ENCODE peak calls at places on chromosomes 7 and 10, in four cellular contexts. O is OCI-LY7, N is heart right ventricle, P is H9. Q is an unnamed sample.

GRCh38 chr10:26621889-26622681 is 75.4 kb upstream of the PDSS1 start:
- DNase-seq in O (no peak), P (peak; percentile 59), N (no peak), Q (peak; percentile 63)

GRCh38 chr10:19839090-19839489 is 22.9 kb downstream of the PLXDC2 start:
- DNase-seq in P (no peak), O (no peak), N (no peak), Q (peak; percentile 71)

GRCh38 chr7:15309891-15310290 is 251.9 kb downstream of the AGMO start:
- DNase-seq in O (no peak), N (no peak), P (no peak), Q (no peak)

GRCh38 chr10:44992070-44992731 is 8.5 kb upstream of the ZNF22 start:
- DNase-seq in P (peak; percentile 17), N (no peak), O (no peak), Q (no peak)

GRCh38 chr10:4511559-4511958 is 314.4 kb upstream of the AKR1E2 start:
- DNase-seq in O (no peak), P (no peak), N (no peak), Q (no peak)

GRCh38 chr7:93374345-93374940 is 142.3 kb downstream of the VPS50 start:
- DNase-seq in O (peak; percentile 59), P (no peak), N (no peak), Q (no peak)

GRCh38 chr7:158267737-158268435 is 319.7 kb downstream of the PTPRN2 start:
- DNase-seq in N (no peak), O (no peak), P (no peak), Q (no peak)

GRCh38 chr7:140475747-140476333 is 3.5 kb downstream of the MKRN1 start:
- DNase-seq in N (peak; percentile 36), P (no peak), O (peak; percentile 68), Q (no peak)

GRCh38 chr10:124498071-124498470 is 36.4 kb downstream of the LHPP start:
- DNase-seq in N (no peak), P (no peak), O (no peak), Q (no peak)

GRCh38 chr10:128865398-128865797 is 601.6 kb upstream of the MGMT start:
- DNase-seq in N (no peak), O (no peak), P (no peak), Q (no peak)

GRCh38 chr10:114709966-114710365 is 51.9 kb upstream of the ABLIM1 start:
- DNase-seq in O (no peak), P (no peak), N (no peak), Q (no peak)

GRCh38 chr7:113918946-113919345 is at the start of gene PPP1R3A:
- DNase-seq in N (peak; percentile 29), O (no peak), P (no peak), Q (no peak)

GRCh38 chr10:42975005-42975493 is 101.8 kb upstream of the RET start:
- DNase-seq in P (peak; percentile 23), N (no peak), O (no peak), Q (peak; percentile 4)

GRCh38 chr10:117609095-117609821 is 66.7 kb downstream of the EMX2 start:
- DNase-seq in P (no peak), O (no peak), N (peak; percentile 24), Q (peak; percentile 71)

GRCh38 chr7:137609500-137609899 is 237.3 kb downstream of the DGKI start:
- DNase-seq in N (no peak), O (no peak), P (no peak), Q (peak; percentile 35)

GRCh38 chr10:58209669-58210068 is 58.0 kb downstream of the IPMK start:
- DNase-seq in P (no peak), O (no peak), N (peak; percentile 59), Q (peak; percentile 26)

GRCh38 chr7:156461881-156462665 is 178.5 kb upstream of the RNF32 start:
- DNase-seq in P (no peak), O (no peak), N (no peak), Q (no peak)

GRCh38 chr10:64091889-64092288 is 570.7 kb downstream of the REEP3 start:
- DNase-seq in P (no peak), O (no peak), N (no peak), Q (no peak)

GRCh38 chr7:3021825-3022224 is 21.8 kb downstream of the CARD11 start:
- DNase-seq in O (no peak), N (no peak), P (no peak), Q (no peak)

GRCh38 chr10:124935946-124936345 is 6.0 kb upstream of the ZRANB1 start:
- DNase-seq in P (no peak), O (no peak), N (no peak), Q (no peak)

DNA sequence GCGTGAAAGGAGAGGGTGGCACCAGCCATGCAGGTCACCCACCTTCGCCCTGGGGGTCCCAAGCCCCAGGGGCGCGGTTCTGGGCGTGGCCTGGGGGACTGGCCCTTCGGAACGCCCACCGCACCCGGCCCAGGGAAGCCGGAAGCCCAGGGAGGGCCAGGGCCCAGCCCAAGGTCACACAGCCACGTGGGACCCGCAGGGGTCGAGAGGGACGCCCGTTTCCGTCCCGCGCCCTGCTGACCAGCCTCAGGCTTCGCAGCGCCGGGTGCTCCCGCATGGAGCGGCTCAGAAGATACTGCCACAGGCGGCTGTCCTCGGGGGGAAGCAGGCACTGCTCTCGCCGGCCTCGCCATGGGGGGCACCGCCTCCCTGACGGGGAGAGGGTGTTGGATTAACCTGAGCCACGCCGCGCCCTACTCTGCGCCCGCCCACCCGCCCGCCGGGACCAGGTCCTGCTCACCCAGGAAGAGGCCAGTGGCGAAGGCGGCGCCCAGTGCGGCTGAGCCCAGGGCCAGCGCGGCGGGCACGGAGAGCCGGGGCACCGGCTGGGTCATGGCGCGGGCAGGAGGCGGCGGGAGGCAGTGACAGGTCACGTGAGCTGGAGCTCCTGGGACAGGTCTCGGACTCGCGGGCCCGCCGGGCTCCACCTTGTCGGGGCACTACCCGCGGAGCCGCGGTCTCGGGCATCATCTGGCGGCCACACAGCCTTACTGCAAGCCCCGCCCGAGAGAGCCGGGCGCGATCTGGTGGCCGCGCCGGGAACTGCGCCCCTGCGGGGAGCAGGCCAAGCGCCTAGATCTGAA is at the start of gene COMTD1:
- DNase-seq in O (peak; percentile 95), P (peak; percentile 98), N (peak; percentile 90), Q (peak; percentile 94)
- H3K4me1 ChIP-seq in O (peaks cover 19% of the 10 kb centered on the region), P (no peaks in the 10 kb centered on the region), N (peaks cover 6% of the 10 kb centered on the region), Q (no peaks in the 10 kb centered on the region)

DNA sequence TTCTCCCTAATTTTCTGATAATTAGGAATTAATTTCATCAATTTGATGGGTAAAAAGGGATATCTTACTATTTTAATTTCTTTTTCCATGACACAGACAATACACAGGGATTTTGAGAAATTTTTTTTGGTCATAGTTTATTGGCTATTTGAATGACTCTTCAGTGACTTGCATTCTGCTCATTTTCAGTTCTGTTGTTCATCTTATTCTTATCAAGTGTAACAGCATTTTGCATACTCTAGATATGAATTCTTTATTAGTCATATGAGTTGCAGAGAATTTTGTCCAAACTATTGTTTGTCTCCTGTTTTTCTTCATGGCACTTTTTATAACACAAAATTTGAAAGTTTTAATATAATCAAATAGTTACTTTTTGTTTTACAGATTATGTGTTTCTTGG is 41.7 kb downstream of the MKLN1 start:
- DNase-seq in O (no peak), N (no peak), P (no peak), Q (no peak)
- H3K4me1 ChIP-seq in O (peaks cover 21% of the 10 kb centered on the region), N (peaks cover 48% of the 10 kb centered on the region), P (peaks cover 3% of the 10 kb centered on the region), Q (peaks cover 5% of the 10 kb centered on the region)

DNA sequence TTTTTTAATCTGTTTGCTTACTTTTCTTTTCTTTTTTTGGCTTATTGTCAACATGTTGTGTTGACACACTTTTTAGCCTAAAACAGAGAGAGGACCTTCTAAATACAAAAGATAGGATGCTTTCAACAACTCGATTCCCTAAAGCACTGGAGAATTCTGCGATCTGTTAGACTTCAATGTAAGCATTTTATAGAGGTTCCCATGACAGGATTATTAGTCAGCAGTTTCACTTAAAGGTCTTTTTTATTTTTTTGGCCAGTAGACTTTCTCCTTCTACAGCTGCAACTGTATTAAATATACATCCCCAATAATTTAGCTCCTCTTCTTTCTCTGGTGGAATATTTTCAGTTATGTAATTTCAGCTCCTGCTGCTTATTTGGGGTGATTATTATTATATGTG is 12.8 kb upstream of the NRP1 start:
- DNase-seq in O (no peak), N (no peak), P (no peak), Q (no peak)
- H3K4me1 ChIP-seq in O (no peaks in the 10 kb centered on the region), N (peaks cover 12% of the 10 kb centered on the region), P (no peaks in the 10 kb centered on the region), Q (peaks cover 5% of the 10 kb centered on the region)

DNA sequence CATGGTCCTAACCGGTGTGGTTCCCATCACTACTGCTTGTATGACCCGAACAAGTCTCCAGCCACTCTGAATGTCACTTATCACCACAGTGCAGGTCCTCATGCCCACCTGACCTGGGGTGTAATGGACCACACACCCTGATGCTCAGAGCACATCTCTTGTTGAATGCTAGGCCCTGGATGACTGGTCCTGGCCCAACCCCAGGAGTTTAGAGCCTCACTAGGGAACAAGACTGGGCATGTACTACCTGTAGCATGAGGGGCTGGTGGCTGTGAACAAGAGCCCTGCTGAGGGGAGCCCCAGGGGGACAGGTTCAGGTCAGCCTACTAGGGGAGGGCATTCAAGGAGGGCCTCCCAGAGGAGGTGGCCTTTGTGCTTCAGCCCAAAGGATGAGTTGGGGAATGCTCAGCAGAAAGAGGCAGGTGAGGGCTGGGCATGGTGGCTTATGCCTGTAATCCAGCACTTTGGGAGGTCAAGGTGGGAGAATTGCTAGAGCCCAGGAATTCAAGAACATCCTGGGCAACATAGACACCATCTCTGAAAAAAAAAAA is 31.2 kb downstream of the ZMIZ1 start:
- DNase-seq in N (no peak), O (no peak), P (no peak), Q (no peak)
- H3K4me1 ChIP-seq in N (peaks cover 94% of the 10 kb centered on the region), O (peaks cover 87% of the 10 kb centered on the region), P (peaks cover 8% of the 10 kb centered on the region), Q (peaks cover 67% of the 10 kb centered on the region)

DNA sequence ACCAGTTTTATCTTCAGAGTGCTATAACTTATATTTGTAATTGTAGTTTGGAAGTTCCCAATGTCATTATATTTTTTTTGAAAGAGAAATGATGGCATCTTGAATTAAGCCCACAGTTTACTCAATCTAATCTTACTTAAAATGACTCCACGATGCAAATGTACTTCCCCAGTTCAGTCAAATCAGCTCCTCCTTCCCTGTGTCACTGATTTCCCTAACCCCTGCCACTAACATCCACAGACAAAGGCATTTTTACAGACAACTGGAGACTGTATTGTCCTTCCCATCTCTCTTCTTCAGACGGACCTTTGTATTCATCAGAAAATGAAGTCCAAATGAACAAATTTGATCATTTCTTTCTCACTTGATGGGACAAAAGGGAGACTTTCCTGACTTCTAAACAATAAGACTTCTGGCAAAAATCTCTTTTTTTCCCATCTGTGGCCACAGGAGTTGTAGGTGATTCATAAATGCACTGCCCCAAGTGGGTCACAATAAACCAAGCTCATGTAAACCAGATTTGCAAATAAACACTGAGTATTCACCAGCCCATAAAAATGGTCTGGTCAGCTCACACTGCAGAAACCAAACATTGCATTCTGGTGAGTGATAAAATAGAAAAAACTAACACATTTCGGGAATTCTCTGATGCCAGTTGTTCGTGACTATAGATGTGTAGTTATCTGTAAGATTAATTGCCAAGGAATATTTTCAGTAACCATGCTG is 162.9 kb downstream of the FANK1 start:
- DNase-seq in O (no peak), P (no peak), N (no peak), Q (no peak)
- H3K4me1 ChIP-seq in O (no peaks in the 10 kb centered on the region), P (no peaks in the 10 kb centered on the region), N (peaks cover 7% of the 10 kb centered on the region), Q (peaks cover 2% of the 10 kb centered on the region)

Q was measured in right cardiac atrium.